ENCODE peak calls at places on chromosomes 2 and 18, in four cellular contexts. C is IMR-90, D is uterus, S is adrenal gland. W is an unnamed sample.

GRCh38 chr18:11153096-11153495 is 3.7 kb upstream of the PIEZO2 start:
- DNase-seq in C (no peak), D (no peak), S (no peak), W (no peak)

GRCh38 chr2:170605862-170606261 is 109.3 kb upstream of the SP5 start:
- DNase-seq in C (no peak), D (no peak), S (no peak), W (no peak)

GRCh38 chr2:230925443-230925878 is 419 bp upstream of the GPR55 start:
- DNase-seq in C (no peak), D (no peak), S (no peak), W (no peak)

GRCh38 chr18:70044626-70045025 is 97.0 kb upstream of the CD226 start:
- DNase-seq in C (peak), D (no peak), S (no peak), W (no peak)

GRCh38 chr18:47558110-47558750 is 306.8 kb upstream of the SKOR2 start:
- DNase-seq in C (no peak), D (no peak), S (no peak), W (no peak)

GRCh38 chr2:58562281-58562680 is 321.2 kb upstream of the FANCL start:
- DNase-seq in C (no peak), D (no peak), S (no peak), W (no peak)

GRCh38 chr18:47254341-47254939 is 3.0 kb upstream of the SKOR2 start:
- DNase-seq in C (peak), D (no peak), S (peak), W (no peak)

GRCh38 chr2:122390406-122390805 is 635.0 kb downstream of the TSN start:
- DNase-seq in C (no peak), D (no peak), S (no peak), W (no peak)

GRCh38 chr2:84839851-84840250 is 41.0 kb downstream of the TRABD2A start:
- DNase-seq in C (no peak), D (no peak), S (no peak), W (no peak)

GRCh38 chr2:238513346-238513745 is 86.6 kb downstream of the ASB1 start:
- DNase-seq in C (peak), D (no peak), S (peak), W (no peak)

GRCh38 chr2:233778030-233778429 is at the start of gene MROH2A:
- DNase-seq in C (no peak), D (no peak), S (no peak), W (no peak)

GRCh38 chr18:62935994-62936393 is 220.7 kb downstream of the PHLPP1 start:
- DNase-seq in C (no peak), D (no peak), S (no peak), W (no peak)

GRCh38 chr2:14137643-14138042 is 494.9 kb upstream of the LRATD1 start:
- DNase-seq in C (no peak), D (no peak), S (no peak), W (no peak)

GRCh38 chr2:140747665-140748064 is 1383.2 kb downstream of the LRP1B start:
- DNase-seq in C (no peak), D (no peak), S (no peak), W (no peak)

GRCh38 chr2:99850076-99850710 is 292.2 kb downstream of the AFF3 start:
- DNase-seq in C (peak), D (no peak), S (no peak), W (no peak)

GRCh38 chr2:69138247-69138754 is 125.3 kb downstream of the ANTXR1 start:
- DNase-seq in C (peak), D (no peak), S (no peak), W (no peak)

GRCh38 chr2:8554296-8554806 is 127.5 kb upstream of the ID2 start:
- DNase-seq in C (no peak), D (no peak), S (no peak), W (no peak)

GRCh38 chr18:48136544-48137353 is 206.3 kb upstream of the SMAD2 start:
- DNase-seq in C (no peak), D (peak), S (no peak), W (no peak)

GRCh38 chr2:121454549-121455090 is 76.1 kb upstream of the RNU4ATAC start:
- DNase-seq in C (no peak), D (no peak), S (no peak), W (no peak)

GRCh38 chr2:190318931-190319556 is 582 bp downstream of the HIBCH start:
- DNase-seq in C (peak), D (no peak), S (peak), W (peak)

GRCh38 chr2:15714609-15715008 is 122.9 kb downstream of the DDX1 start:
- DNase-seq in C (no peak), D (no peak), S (no peak), W (no peak)

GRCh38 chr2:159968282-159968900 is 94.0 kb downstream of the PLA2R1 start:
- DNase-seq in C (peak), D (no peak), S (peak), W (no peak)

GRCh38 chr2:28063492-28063962 is 173.0 kb downstream of the BABAM2 start:
- DNase-seq in C (no peak), D (no peak), S (no peak), W (no peak)

GRCh38 chr18:22713511-22713910 is 219.6 kb upstream of the RBBP8 start:
- DNase-seq in C (peak), D (no peak), S (no peak), W (no peak)

GRCh38 chr18:79200546-79201268 is 131.5 kb downstream of the ATP9B start:
- DNase-seq in C (peak), D (no peak), S (peak), W (no peak)

GRCh38 chr2:32553829-32554432 is 73.9 kb upstream of the TTC27 start:
- DNase-seq in C (peak), D (no peak), S (no peak), W (no peak)

GRCh38 chr18:57051586-57052044 is 95.3 kb upstream of the BOD1L2 start:
- DNase-seq in C (no peak), D (no peak), S (no peak), W (peak)

GRCh38 chr18:6414118-6414722 is 491 bp downstream of the L3MBTL4 start:
- DNase-seq in C (no peak), D (peak), S (peak), W (peak)

GRCh38 chr18:68797901-68798300 is at the start of gene CCDC102B:
- DNase-seq in C (peak), D (no peak), S (no peak), W (no peak)

GRCh38 chr2:39275016-39275415 is 31.2 kb upstream of the CDKL4 start:
- DNase-seq in C (peak), D (no peak), S (no peak), W (no peak)

GRCh38 chr2:41909584-41909983 is 138.2 kb upstream of the PKDCC start:
- DNase-seq in C (no peak), D (no peak), S (no peak), W (no peak)

GRCh38 chr2:220847006-220847405 is 725.1 kb downstream of the EPHA4 start:
- DNase-seq in C (peak), D (no peak), S (no peak), W (no peak)

GRCh38 chr2:95374916-95375471 is 27.5 kb upstream of the FAHD2A start:
- DNase-seq in C (peak), D (no peak), S (no peak), W (peak)

GRCh38 chr18:61753373-61753772 is 139.4 kb downstream of the RNF152 start:
- DNase-seq in C (no peak), D (no peak), S (no peak), W (no peak)

DNA sequence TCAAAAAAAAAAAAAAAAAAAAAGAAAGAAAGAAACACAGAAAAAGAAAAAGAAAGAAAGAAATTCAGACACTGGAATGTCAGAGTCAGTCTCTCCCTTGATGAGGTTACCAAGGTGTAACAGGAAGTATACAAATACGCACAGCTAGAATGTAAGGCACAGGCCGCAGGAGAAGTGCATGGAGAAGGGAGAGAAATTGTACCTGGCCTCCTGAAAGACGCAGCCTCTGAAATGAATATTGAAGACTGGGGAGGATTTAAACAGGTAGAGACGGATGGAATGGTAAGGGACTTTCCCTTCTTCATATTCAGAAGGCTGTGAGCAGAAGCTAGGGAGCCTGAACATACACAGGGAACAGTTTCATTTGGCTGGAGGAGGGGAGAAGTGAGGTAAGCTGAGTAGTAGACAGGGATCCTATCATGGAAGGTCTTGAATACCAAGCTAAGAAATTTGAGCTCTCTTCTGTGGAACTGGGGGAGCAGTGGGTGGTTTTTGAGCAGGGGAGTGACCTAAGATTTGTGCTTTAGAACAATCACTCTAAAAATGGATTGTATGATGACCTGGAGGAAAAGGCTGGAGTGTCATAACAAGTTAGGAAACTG is 112.7 kb downstream of the ANKRD44 start:
- DNase-seq in C (no peak), D (no peak), S (no peak), W (no peak)
- TF ChIP-seq POLR2A in C (no peak), D (no peak), S (no peak), W (no peak)

GRCh38 chr18:43830303-43830702 is 553.0 kb upstream of the SYT4 start:
- DNase-seq in C (no peak), D (no peak), S (no peak), W (no peak)
- H3K27ac ChIP-seq in C (no peak), D (no peak), S (no peak), W (no peak)

DNA sequence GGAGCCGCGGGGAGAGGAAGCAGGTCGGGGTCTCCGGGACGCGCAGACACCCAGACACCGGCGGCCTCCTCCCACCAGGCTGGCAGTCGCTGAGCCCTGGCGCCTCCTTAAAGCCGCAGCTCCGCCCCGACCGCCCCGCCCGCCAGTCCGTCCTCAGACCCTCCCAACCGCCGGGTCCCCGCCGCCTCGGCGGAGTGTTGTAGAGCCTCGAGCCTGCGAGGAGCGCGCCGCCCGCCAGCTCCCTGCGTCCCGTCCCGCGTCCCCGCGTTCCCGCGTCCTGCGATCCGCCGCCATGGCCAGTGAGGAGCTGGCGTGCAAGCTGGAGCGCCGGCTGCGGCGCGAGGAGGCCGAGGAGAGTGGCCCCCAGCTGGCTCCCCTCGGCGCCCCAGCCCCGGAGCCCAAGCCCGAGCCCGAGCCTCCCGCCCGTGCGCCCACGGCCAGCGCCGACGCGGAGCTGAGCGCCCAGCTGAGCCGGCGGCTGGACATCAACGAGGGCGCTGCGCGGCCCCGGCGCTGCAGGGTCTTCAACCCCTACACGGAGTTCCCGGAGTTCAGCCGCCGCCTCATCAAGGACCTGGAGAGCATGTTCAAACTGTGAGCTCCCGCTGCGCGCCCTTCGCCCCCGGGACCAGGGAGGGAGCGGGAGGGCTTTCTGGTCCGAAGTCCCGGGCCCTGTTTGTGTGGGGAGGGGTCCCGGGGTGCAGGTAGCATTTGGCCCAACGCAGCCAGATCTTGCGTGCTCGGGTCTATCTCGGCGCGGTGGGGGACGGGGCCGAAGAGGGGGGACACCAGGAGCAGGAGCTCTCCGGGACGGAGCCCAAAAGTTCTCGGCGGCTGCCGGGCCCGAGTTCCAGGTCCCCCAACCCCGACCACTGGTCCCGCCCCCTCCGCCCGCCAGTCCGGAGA is at the start of gene EFHD1:
- DNase-seq in C (peak), D (peak), S (peak), W (peak)
- TF ChIP-seq POLR2A in C (no peak), D (peak), S (no peak), W (peak)

DNA sequence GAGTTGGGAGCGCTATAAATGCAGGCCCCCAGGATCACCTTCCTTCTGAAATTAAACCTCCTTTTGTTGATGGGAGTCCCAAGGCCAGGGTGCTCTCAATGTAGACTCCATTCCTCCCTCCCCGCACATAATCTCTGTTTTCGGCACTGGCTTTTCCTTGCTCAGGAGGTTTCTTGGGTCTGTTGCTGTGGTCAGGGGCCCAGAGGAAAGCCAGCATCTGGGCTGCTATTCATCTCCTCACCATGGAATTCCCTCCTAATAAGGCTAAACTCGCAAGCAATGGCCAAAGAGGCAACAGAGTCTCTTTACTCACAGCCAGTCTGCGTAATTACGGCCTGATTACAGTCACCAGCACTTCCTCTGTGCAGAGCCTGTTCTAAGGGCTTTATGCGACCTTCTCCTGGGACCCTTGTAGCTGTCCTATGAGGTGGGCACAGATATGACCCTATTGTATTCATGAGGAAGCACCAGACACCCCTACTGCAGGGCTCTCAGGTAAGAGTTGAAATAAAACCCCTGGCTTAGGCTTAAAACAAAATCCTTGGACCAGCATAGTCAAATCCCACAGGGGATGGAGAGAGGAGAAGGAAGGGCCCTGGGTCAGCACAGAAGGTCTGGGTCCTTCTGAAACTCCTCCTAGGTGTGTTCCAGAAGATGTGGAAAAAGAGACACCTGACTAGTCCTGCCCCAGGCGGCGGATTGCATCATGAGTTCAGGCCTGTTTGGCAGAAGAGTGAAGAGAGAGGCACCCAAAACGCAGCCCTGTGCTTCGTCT is 105.0 kb upstream of the SH3BP4 start:
- DNase-seq in C (no peak), D (no peak), S (no peak), W (peak)
- H3K27ac ChIP-seq in C (no peak), D (no peak), S (no peak), W (peak)

GRCh38 chr2:172089005-172089504 is 3.7 kb downstream of the DLX1 start:
- DNase-seq in C (no peak), D (no peak), S (no peak), W (no peak)
- TF ChIP-seq POLR2A in C (no peak), D (no peak), S (no peak), W (no peak)

GRCh38 chr2:62200291-62200841 is 4.5 kb downstream of the B3GNT2 start:
- DNase-seq in C (no peak), D (no peak), S (no peak), W (no peak)
- H3K27ac ChIP-seq in C (no peak), D (peak), S (no peak), W (no peak)

DNA sequence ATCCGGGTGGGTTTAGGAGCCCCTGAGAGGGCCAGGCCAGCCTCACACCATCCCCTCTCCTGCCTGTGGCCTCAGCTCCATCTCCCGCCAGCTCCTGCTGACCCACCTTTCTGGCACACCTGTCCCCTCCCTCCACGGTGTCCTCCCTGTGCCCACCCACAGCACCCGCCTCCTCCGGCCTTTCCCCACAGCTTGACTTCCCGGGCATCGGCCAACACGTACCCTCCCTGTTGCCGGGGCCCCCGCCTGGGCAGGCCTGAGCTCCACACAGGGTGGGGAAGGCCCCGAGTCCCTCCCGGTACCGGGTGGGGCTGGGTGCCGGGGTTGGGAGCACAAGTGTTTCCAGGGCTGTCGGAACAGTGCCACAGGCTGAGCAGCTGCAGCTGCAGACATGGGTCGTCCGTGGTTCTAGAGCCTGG is 6.5 kb downstream of the GPC1 start:
- DNase-seq in C (no peak), D (no peak), S (no peak), W (no peak)
- TF ChIP-seq POLR2A in C (no peak), D (no peak), S (no peak), W (no peak)

W was measured in right lobe of liver.